ENCODE peak calls at places on chromosomes 6 and 20, in four cellular contexts. One of them, this sample, is unnamed.

GRCh38 chr6:17103715-17104114 is 1.9 kb downstream of the STMND1 start:
- DNase-seq in pancreas: no peak
- DNase-seq in T-helper 2 cell: no peak
- DNase-seq in effector memory CD8-positive, alpha-beta T cell: no peak
- DNase-seq in this sample: no peak

GRCh38 chr6:154488276-154488627 is 22.2 kb downstream of the CNKSR3 start:
- DNase-seq in pancreas: no peak
- DNase-seq in effector memory CD8-positive, alpha-beta T cell: no peak
- DNase-seq in T-helper 2 cell: no peak
- DNase-seq in this sample: no peak

GRCh38 chr6:89144358-89145041 is 1.4 kb upstream of the PM20D2 start:
- DNase-seq in pancreas: no peak
- DNase-seq in effector memory CD8-positive, alpha-beta T cell: no peak
- DNase-seq in T-helper 2 cell: no peak
- DNase-seq in this sample: no peak

GRCh38 chr6:3918474-3918873 is 69.3 kb downstream of the FAM50B start:
- DNase-seq in T-helper 2 cell: no peak
- DNase-seq in effector memory CD8-positive, alpha-beta T cell: no peak
- DNase-seq in pancreas: no peak
- DNase-seq in this sample: no peak

GRCh38 chr20:35992713-35993335 is 24.4 kb downstream of the CNBD2 start:
- DNase-seq in T-helper 2 cell: peak
- DNase-seq in effector memory CD8-positive, alpha-beta T cell: peak
- DNase-seq in pancreas: peak
- DNase-seq in this sample: no peak

GRCh38 chr6:28661097-28661713 is 135.5 kb downstream of the GPX5 start:
- DNase-seq in effector memory CD8-positive, alpha-beta T cell: no peak
- DNase-seq in T-helper 2 cell: no peak
- DNase-seq in pancreas: no peak
- DNase-seq in this sample: no peak

GRCh38 chr20:45450097-45450818 is 19.3 kb upstream of the WFDC2 start:
- DNase-seq in effector memory CD8-positive, alpha-beta T cell: no peak
- DNase-seq in pancreas: no peak
- DNase-seq in T-helper 2 cell: peak
- DNase-seq in this sample: no peak

GRCh38 chr20:33069706-33070105 is 9.7 kb upstream of the BPIFB4 start:
- DNase-seq in T-helper 2 cell: no peak
- DNase-seq in effector memory CD8-positive, alpha-beta T cell: no peak
- DNase-seq in pancreas: no peak
- DNase-seq in this sample: no peak

GRCh38 chr6:107712523-107713213 is 111.4 kb downstream of the SCML4 start:
- DNase-seq in pancreas: no peak
- DNase-seq in effector memory CD8-positive, alpha-beta T cell: no peak
- DNase-seq in T-helper 2 cell: no peak
- DNase-seq in this sample: no peak

GRCh38 chr6:168113226-168113625 is 34.2 kb upstream of the FRMD1 start:
- DNase-seq in T-helper 2 cell: no peak
- DNase-seq in effector memory CD8-positive, alpha-beta T cell: no peak
- DNase-seq in pancreas: no peak
- DNase-seq in this sample: no peak

GRCh38 chr6:170288091-170288631 is 2.7 kb downstream of the DLL1 start:
- DNase-seq in T-helper 2 cell: no peak
- DNase-seq in pancreas: no peak
- DNase-seq in effector memory CD8-positive, alpha-beta T cell: no peak
- DNase-seq in this sample: no peak

GRCh38 chr6:10384719-10385511 is 30.0 kb downstream of the TFAP2A start:
- DNase-seq in effector memory CD8-positive, alpha-beta T cell: no peak
- DNase-seq in T-helper 2 cell: no peak
- DNase-seq in pancreas: no peak
- DNase-seq in this sample: no peak

GRCh38 chr6:99501762-99502161 is 13.5 kb downstream of the USP45 start:
- DNase-seq in effector memory CD8-positive, alpha-beta T cell: no peak
- DNase-seq in pancreas: no peak
- DNase-seq in T-helper 2 cell: no peak
- DNase-seq in this sample: no peak

GRCh38 chr6:23663652-23664051 is 462.4 kb upstream of the NRSN1 start:
- DNase-seq in effector memory CD8-positive, alpha-beta T cell: no peak
- DNase-seq in T-helper 2 cell: no peak
- DNase-seq in pancreas: no peak
- DNase-seq in this sample: no peak

GRCh38 chr6:166460473-166461437 is 78.0 kb upstream of the MPC1 start:
- DNase-seq in pancreas: no peak
- DNase-seq in T-helper 2 cell: no peak
- DNase-seq in effector memory CD8-positive, alpha-beta T cell: no peak
- DNase-seq in this sample: no peak

GRCh38 chr6:72535124-72535523 is 86.7 kb upstream of the KCNQ5 start:
- DNase-seq in pancreas: no peak
- DNase-seq in T-helper 2 cell: no peak
- DNase-seq in effector memory CD8-positive, alpha-beta T cell: no peak
- DNase-seq in this sample: no peak

GRCh38 chr6:52595000-52595795 is 18.3 kb upstream of the TRAM2 start:
- DNase-seq in pancreas: no peak
- DNase-seq in effector memory CD8-positive, alpha-beta T cell: no peak
- DNase-seq in T-helper 2 cell: no peak
- DNase-seq in this sample: no peak

GRCh38 chr20:38404016-38404415 is 31.1 kb downstream of the SNHG17 start:
- DNase-seq in pancreas: no peak
- DNase-seq in effector memory CD8-positive, alpha-beta T cell: no peak
- DNase-seq in T-helper 2 cell: no peak
- DNase-seq in this sample: no peak

GRCh38 chr6:8017276-8017701 is 46.9 kb downstream of the BLOC1S5 start:
- DNase-seq in pancreas: no peak
- DNase-seq in effector memory CD8-positive, alpha-beta T cell: no peak
- DNase-seq in T-helper 2 cell: no peak
- DNase-seq in this sample: no peak

This sample was measured in NT2/D1.